ENCODE peak calls at places on chromosomes 7 and 10, in five cellular contexts. O is GM23338, A is SK-N-SH, M is mesothelial cell of epicardium, I is bronchial epithelial cell. S is an unnamed sample.

GRCh38 chr7:13908667-13909382 is 80.6 kb downstream of the ETV1 start:
- DNase-seq in O (no peak), A (no peak), M (no peak), I (peak; percentile 25), S (no peak)

GRCh38 chr10:34666008-34666700 is 148.9 kb downstream of the PARD3 start:
- DNase-seq in O (peak; percentile 65), A (peak; percentile 30), M (no peak), I (peak; percentile 91), S (no peak)

GRCh38 chr7:88243345-88243909 is 23.6 kb upstream of the SRI start:
- DNase-seq in O (peak; percentile 78), A (peak; percentile 51), M (no peak), I (peak; percentile 74), S (peak; percentile 26)

GRCh38 chr10:70441877-70442205 is 360 bp upstream of the NODAL start:
- DNase-seq in O (peak; percentile 61), A (no peak), M (no peak), I (peak; percentile 39), S (no peak)

GRCh38 chr10:110074986-110075664 is 67.3 kb downstream of the ADD3 start:
- DNase-seq in O (no peak), A (no peak), M (no peak), I (peak; percentile 73), S (no peak)

GRCh38 chr10:70849582-70850016 is 33.9 kb downstream of the SGPL1 start:
- DNase-seq in O (no peak), A (no peak), M (no peak), I (peak; percentile 8), S (no peak)

GRCh38 chr10:12768156-12768731 is 233.3 kb downstream of the CCDC3 start:
- DNase-seq in O (peak; percentile 77), A (no peak), M (no peak), I (peak; percentile 74), S (no peak)

GRCh38 chr10:22997102-22997501 is 69.2 kb downstream of the ARMC3 start:
- DNase-seq in O (peak; percentile 50), A (peak; percentile 24), M (no peak), I (peak; percentile 39), S (peak; percentile 17)

GRCh38 chr7:135757719-135758411 is 9.3 kb upstream of the FAM180A start:
- DNase-seq in O (no peak), A (no peak), M (no peak), I (peak; percentile 38), S (no peak)

GRCh38 chr7:92797284-92797683 is 39.1 kb downstream of the CDK6 start:
- DNase-seq in O (no peak), A (no peak), M (no peak), I (no peak), S (no peak)

GRCh38 chr7:128827971-128828711 is 2.1 kb upstream of the FLNC start:
- DNase-seq in O (no peak), A (no peak), M (no peak), I (peak; percentile 13), S (no peak)

GRCh38 chr10:101774589-101775272 is 1.2 kb downstream of the FGF8 start:
- DNase-seq in O (peak; percentile 71), A (peak; percentile 37), M (no peak), I (no peak), S (peak; percentile 19)

GRCh38 chr10:132064082-132064755 is 1.5 kb upstream of the JAKMIP3 start:
- DNase-seq in O (no peak), A (no peak), M (peak; percentile 30), I (no peak), S (no peak)

GRCh38 chr10:99967961-99968360 is 41.8 kb downstream of the DNMBP start:
- DNase-seq in O (no peak), A (no peak), M (no peak), I (no peak), S (no peak)

GRCh38 chr10:60434418-60435046 is 44.9 kb upstream of the ANK3 start:
- DNase-seq in O (peak; percentile 72), A (peak; percentile 61), M (no peak), I (peak; percentile 64), S (peak; percentile 45)

GRCh38 chr7:129778770-129779601 is 167.5 kb downstream of the NRF1 start:
- DNase-seq in O (no peak), A (no peak), M (no peak), I (no peak), S (no peak)

GRCh38 chr7:130207642-130208041 is at the start of gene SSMEM1:
- DNase-seq in O (no peak), A (no peak), M (no peak), I (peak; percentile 85), S (no peak)

GRCh38 chr7:138161600-138162081 is 85.4 kb downstream of the AKR1D1 start:
- DNase-seq in O (peak; percentile 99), A (peak; percentile 91), M (peak; percentile 70), I (peak; percentile 79), S (peak; percentile 83)

GRCh38 chr7:99013266-99014112 is 130.4 kb downstream of the SMURF1 start:
- DNase-seq in O (no peak), A (no peak), M (no peak), I (no peak), S (no peak)

GRCh38 chr7:26143298-26144044 is 8.5 kb upstream of the NFE2L3 start:
- DNase-seq in O (no peak), A (no peak), M (no peak), I (peak; percentile 60), S (no peak)

GRCh38 chr7:148868378-148868674 is 15.8 kb downstream of the EZH2 start:
- DNase-seq in O (no peak), A (no peak), M (no peak), I (no peak), S (no peak)

GRCh38 chr7:42183547-42183946 is 53.5 kb downstream of the GLI3 start:
- DNase-seq in O (no peak), A (no peak), M (no peak), I (peak; percentile 36), S (no peak)

GRCh38 chr7:121330053-121330833 is 1.4 kb downstream of the WNT16 start:
- DNase-seq in O (peak; percentile 71), A (peak; percentile 79), M (no peak), I (no peak), S (peak; percentile 19)

GRCh38 chr10:20988357-20988983 is 91.4 kb upstream of the NEBL start:
- DNase-seq in O (no peak), A (no peak), M (no peak), I (no peak), S (no peak)

GRCh38 chr10:43075612-43076003 is 1.3 kb upstream of the RET start:
- DNase-seq in O (peak; percentile 46), A (peak; percentile 75), M (no peak), I (peak; percentile 13), S (no peak)

GRCh38 chr10:68462536-68462935 is 9.2 kb downstream of the DNA2 start:
- DNase-seq in O (no peak), A (no peak), M (no peak), I (no peak), S (no peak)

GRCh38 chr10:15325243-15326002 is 45.7 kb downstream of the FAM171A1 start:
- DNase-seq in O (no peak), A (no peak), M (no peak), I (peak; percentile 73), S (peak; percentile 20)

GRCh38 chr10:100829103-100829870 is 83.5 kb upstream of the SLF2 start:
- DNase-seq in O (peak; percentile 67), A (peak; percentile 72), M (no peak), I (no peak), S (no peak)

GRCh38 chr7:140922741-140923345 is 1.9 kb downstream of the BRAF start:
- DNase-seq in O (no peak), A (no peak), M (no peak), I (no peak), S (no peak)
- TF ChIP-seq CTCF in O (no peak), A (no peak), M (no peak), I (no peak), S (no peak)

GRCh38 chr10:30494558-30494957 is 60.6 kb downstream of the MAP3K8 start:
- DNase-seq in O (no peak), A (no peak), M (no peak), I (no peak), S (no peak)

GRCh38 chr10:30495687-30496086 is 61.7 kb downstream of the MAP3K8 start:
- DNase-seq in O (no peak), A (no peak), M (no peak), I (peak; percentile 25), S (no peak)

GRCh38 chr10:30491204-30491603 is 57.2 kb downstream of the MAP3K8 start:
- DNase-seq in O (no peak), A (no peak), M (no peak), I (peak; percentile 84), S (no peak)

GRCh38 chr10:30491832-30492530 is 58.0 kb downstream of the MAP3K8 start:
- DNase-seq in O (no peak), A (no peak), M (no peak), I (no peak), S (no peak)

DNA sequence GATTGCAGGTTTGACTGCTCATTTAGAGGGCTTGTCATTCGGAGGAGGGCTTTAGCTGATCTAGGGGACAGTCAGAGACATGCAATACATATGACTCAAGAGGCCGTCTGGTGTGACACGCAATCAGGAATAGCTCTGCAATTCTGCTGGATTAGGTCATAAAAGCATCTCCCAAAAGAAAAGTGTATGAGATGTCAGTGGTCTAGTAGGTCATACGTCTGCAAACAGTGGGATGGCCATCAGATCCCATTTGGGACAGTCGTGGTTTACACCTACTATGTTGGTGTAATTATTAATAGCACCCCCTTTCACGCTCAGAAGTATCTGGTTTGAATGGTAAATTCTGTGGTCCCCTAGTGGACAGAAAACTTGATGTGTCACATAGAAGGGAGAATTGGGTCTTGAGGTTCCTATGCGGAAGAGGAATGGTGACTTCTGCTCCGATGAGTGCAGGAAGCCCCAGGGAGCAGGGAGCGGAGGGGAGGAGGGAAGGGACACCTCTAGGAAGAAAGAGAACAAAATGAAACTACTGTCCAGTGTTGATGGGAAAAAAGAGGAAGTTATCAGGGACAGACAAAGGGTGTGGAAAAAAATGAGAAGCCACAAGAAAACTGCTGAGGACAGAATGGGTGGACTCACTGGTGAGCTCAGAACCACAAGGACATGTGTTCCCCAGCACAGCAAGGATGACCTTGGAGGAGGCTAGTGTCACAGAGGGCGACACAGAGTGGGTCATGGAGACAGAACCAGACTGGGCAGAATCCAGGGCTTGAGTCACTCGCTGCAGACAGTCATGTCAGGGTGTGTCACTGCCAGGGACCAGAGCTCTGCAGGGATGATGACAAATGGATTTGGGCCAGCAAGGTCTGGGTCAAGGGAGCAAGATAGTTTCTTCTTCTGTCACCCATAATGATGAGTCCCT is 59.9 kb downstream of the MAP3K8 start:
- DNase-seq in O (no peak), A (no peak), M (no peak), I (peak; percentile 58), S (no peak)
- TF ChIP-seq CTCF in O (no peak), A (peak; percentile 17), M (no peak), I (no peak), S (no peak)

GRCh38 chr7:29610031-29610490 is 46.4 kb downstream of the PRR15 start:
- DNase-seq in O (no peak), A (no peak), M (no peak), I (no peak), S (no peak)
- TF ChIP-seq CTCF in O (no peak), A (no peak), M (peak; percentile 2), I (no peak), S (peak; percentile 8)

GRCh38 chr7:1189986-1190772 is 30.2 kb upstream of the ZFAND2A start:
- DNase-seq in O (no peak), A (no peak), M (no peak), I (no peak), S (no peak)

GRCh38 chr7:1196950-1197349 is 35.7 kb upstream of the UNCX start:
- DNase-seq in O (no peak), A (no peak), M (no peak), I (no peak), S (no peak)

GRCh38 chr7:1193593-1194424 is 33.8 kb upstream of the ZFAND2A start:
- DNase-seq in O (peak; percentile 75), A (peak; percentile 90), M (no peak), I (peak; percentile 19), S (peak; percentile 43)

GRCh38 chr7:1188720-1189294 is 28.8 kb upstream of the ZFAND2A start:
- DNase-seq in O (no peak), A (no peak), M (no peak), I (no peak), S (no peak)

GRCh38 chr7:1192171-1192676 is 32.2 kb upstream of the ZFAND2A start:
- DNase-seq in O (no peak), A (no peak), M (no peak), I (peak; percentile 80), S (peak; percentile 46)
- TF ChIP-seq CTCF in O (no peak), A (peak; percentile 42), M (no peak), I (peak; percentile 3), S (no peak)